ENCODE peak calls at places on chromosomes 3 and 15, in eight cellular contexts. Y, W, P, Q, D, B, F and J are unnamed samples.

GRCh38 chr3:75012791-75013190 is 398.3 kb upstream of the CNTN3 start:
- DNase-seq in Y (no peak), W (no peak), P (no peak), Q (no peak), D (no peak), B (no peak), F (no peak), J (no peak)

GRCh38 chr15:41256103-41256502 is 25.0 kb downstream of the CHP1 start:
- DNase-seq in Y (no peak), W (no peak), P (no peak), Q (no peak), D (no peak), B (no peak), F (no peak), J (no peak)

GRCh38 chr3:71416868-71417267 is 166.7 kb downstream of the FOXP1 start:
- DNase-seq in Y (no peak), W (no peak), P (no peak), Q (peak; percentile 48), D (no peak), B (no peak), F (no peak), J (peak; percentile 28)

GRCh38 chr3:122843604-122844003 is 48.7 kb downstream of the SLC49A4 start:
- DNase-seq in Y (no peak), W (no peak), P (no peak), Q (no peak), D (no peak), B (no peak), F (no peak), J (no peak)

GRCh38 chr15:35293353-35294130 is 208.4 kb upstream of the NANOGP8 start:
- DNase-seq in Y (peak; percentile 42), W (no peak), P (no peak), Q (no peak), D (no peak), B (no peak), F (peak; percentile 71), J (peak; percentile 44)

GRCh38 chr3:11544413-11545181 is 99.1 kb downstream of the VGLL4 start:
- DNase-seq in Y (no peak), W (no peak), P (no peak), Q (peak; percentile 55), D (peak; percentile 48), B (peak; percentile 77), F (no peak), J (no peak)

GRCh38 chr3:184874709-184875644 is 63.0 kb downstream of the VPS8 start:
- DNase-seq in Y (peak; percentile 4), W (no peak), P (no peak), Q (peak; percentile 46), D (no peak), B (no peak), F (no peak), J (no peak)

GRCh38 chr15:30962079-30962478 is 29.3 kb downstream of the MTMR10 start:
- DNase-seq in Y (peak; percentile 75), W (no peak), P (no peak), Q (no peak), D (no peak), B (no peak), F (no peak), J (no peak)

GRCh38 chr3:52144034-52144795 is 10.0 kb downstream of the POC1A start:
- DNase-seq in Y (peak; percentile 53), W (peak; percentile 74), P (peak; percentile 74), Q (peak; percentile 86), D (peak; percentile 88), B (peak; percentile 90), F (no peak), J (peak; percentile 62)

GRCh38 chr3:128425142-128425845 is 41.4 kb downstream of the DNAJB8 start:
- DNase-seq in Y (no peak), W (no peak), P (no peak), Q (no peak), D (no peak), B (no peak), F (no peak), J (no peak)

GRCh38 chr3:48950051-48950450 is 31.4 kb downstream of the ARIH2 start:
- DNase-seq in Y (no peak), W (no peak), P (no peak), Q (no peak), D (no peak), B (no peak), F (no peak), J (no peak)

GRCh38 chr3:193114431-193115340 is 126.3 kb upstream of the PLAAT1 start:
- DNase-seq in Y (no peak), W (no peak), P (no peak), Q (no peak), D (no peak), B (no peak), F (peak; percentile 76), J (no peak)

DNA sequence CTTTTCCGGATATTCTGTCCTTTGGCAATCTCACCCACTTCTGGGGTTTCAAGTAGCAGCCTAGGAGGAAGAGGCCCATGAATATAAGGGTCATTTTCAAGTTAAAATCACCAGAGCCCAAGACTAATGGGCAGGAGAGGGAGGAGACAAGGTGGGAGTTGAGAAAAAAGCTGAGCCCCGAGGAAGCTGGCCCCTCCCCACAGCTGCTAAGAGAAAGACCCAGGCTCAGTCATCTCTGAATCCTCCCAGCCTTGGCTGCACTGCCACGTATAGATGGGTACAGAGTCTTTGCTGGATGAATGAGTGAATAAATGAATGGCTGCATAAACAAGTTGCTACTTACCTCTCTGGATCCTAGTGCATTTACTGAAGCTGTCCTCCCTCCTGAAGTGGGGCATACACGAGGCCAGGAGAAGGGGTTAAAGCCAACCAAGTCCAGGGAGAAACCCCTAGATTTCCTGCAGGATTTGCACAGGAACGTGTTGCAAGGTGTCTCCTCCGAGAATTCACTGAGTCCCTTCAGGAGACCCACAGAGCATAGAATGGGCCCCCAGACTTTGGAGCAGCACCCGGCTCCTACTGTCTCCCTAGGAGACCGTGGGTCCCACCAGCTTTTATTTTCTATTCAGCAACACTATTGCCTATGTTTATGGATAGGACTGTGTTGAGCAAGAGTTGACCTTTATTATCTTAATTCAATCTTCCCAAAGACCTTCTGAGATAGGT is 100.8 kb upstream of the LIPC start:
- DNase-seq in Y (no peak), W (no peak), P (no peak), Q (no peak), D (no peak), B (no peak), F (no peak), J (no peak)
- H3K4me3 ChIP-seq in Y (no peak overlapping the region), W (peak overlapping the region; percentile 49), P (no peak overlapping the region), Q (no peak overlapping the region), D (no peak overlapping the region), B (no peak overlapping the region), F (peak overlapping the region; percentile 52), J (no peak overlapping the region)

GRCh38 chr15:33048255-33048654 is 146.3 kb downstream of the FMN1 start:
- DNase-seq in Y (no peak), W (no peak), P (no peak), Q (peak; percentile 45), D (no peak), B (no peak), F (no peak), J (no peak)

GRCh38 chr15:33047077-33047476 is 147.4 kb downstream of the FMN1 start:
- DNase-seq in Y (no peak), W (no peak), P (no peak), Q (no peak), D (no peak), B (no peak), F (no peak), J (no peak)

GRCh38 chr15:33043636-33044035 is 150.9 kb downstream of the FMN1 start:
- DNase-seq in Y (no peak), W (no peak), P (no peak), Q (no peak), D (no peak), B (no peak), F (no peak), J (no peak)

GRCh38 chr15:33045066-33045810 is 149.3 kb downstream of the FMN1 start:
- DNase-seq in Y (no peak), W (no peak), P (no peak), Q (no peak), D (no peak), B (no peak), F (no peak), J (no peak)

GRCh38 chr15:33044598-33044997 is 149.9 kb downstream of the FMN1 start:
- DNase-seq in Y (no peak), W (no peak), P (no peak), Q (no peak), D (no peak), B (no peak), F (no peak), J (no peak)
- H3K9me3 ChIP-seq in Y (peaks cover 2% of the 10 kb centered on the region), W (no peaks in the 10 kb centered on the region), P (no peaks in the 10 kb centered on the region), Q (peaks cover 18% of the 10 kb centered on the region), D (no peaks in the 10 kb centered on the region), B (peaks cover 4% of the 10 kb centered on the region), F (peaks cover 4% of the 10 kb centered on the region), J (peaks cover 20% of the 10 kb centered on the region)

GRCh38 chr15:77623878-77624524 is 8.7 kb downstream of the LINGO1 start:
- DNase-seq in Y (no peak), W (no peak), P (no peak), Q (no peak), D (no peak), B (no peak), F (no peak), J (no peak)

GRCh38 chr15:77625376-77625775 is 7.3 kb downstream of the LINGO1 start:
- DNase-seq in Y (no peak), W (no peak), P (no peak), Q (no peak), D (no peak), B (no peak), F (no peak), J (no peak)

GRCh38 chr15:77626002-77626401 is 6.7 kb downstream of the LINGO1 start:
- DNase-seq in Y (no peak), W (no peak), P (no peak), Q (no peak), D (no peak), B (no peak), F (no peak), J (no peak)

GRCh38 chr15:77623008-77623877 is 9.5 kb downstream of the LINGO1 start:
- DNase-seq in Y (no peak), W (no peak), P (no peak), Q (no peak), D (no peak), B (no peak), F (no peak), J (no peak)

DNA sequence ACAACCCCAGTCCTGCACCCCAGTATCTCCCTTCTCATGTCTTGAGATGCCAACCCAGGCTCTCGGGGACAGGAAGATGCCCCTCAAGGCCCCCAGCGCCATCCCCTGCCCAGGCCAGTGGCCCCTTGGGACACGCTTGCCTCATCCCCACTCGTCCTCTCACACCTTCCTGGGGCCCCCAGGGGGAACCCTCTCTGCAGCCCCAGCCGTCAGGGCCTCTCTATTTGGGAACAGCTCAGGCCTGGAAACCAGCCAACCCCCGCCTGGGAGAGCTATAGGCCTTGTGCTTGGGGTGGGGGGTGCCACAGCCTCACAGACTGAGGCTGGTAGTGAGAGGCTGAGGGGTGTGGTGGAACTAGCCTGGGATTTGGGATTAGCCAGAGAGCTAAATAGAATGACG is 7.8 kb downstream of the LINGO1 start:
- DNase-seq in Y (no peak), W (no peak), P (no peak), Q (no peak), D (no peak), B (no peak), F (no peak), J (no peak)
- H3K27me3 ChIP-seq in Y (no peaks in the 10 kb centered on the region), W (no peaks in the 10 kb centered on the region), P (no peaks in the 10 kb centered on the region), Q (no peaks in the 10 kb centered on the region), D (no peaks in the 10 kb centered on the region), B (no peaks in the 10 kb centered on the region), F (peaks cover 50% of the 10 kb centered on the region), J (no peaks in the 10 kb centered on the region)

DNA sequence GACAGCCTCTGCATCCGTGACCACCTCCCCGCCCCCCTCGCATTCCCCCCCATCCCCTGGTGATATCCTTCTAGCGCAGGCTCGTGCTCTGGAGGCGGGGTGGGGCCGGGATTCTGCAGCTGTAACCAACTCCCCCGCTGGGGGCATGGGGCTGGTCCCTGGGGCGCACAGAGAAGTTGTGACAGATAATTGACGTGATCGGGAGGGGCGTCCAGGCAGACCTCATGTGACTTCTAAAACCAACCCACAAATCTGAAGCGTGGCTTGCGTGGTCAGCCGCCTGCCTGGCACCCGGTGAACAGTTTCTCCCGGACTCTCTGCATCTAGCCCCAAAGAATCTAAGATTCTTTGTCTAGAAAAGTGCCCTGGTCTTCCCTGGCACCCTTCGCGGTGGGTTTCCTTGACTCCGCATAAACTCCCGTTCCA is 100.6 kb upstream of the IGF1R start:
- DNase-seq in Y (no peak), W (no peak), P (no peak), Q (peak; percentile 44), D (peak; percentile 27), B (no peak), F (no peak), J (peak; percentile 63)
- H3K4me3 ChIP-seq in Y (peak overlapping the region; percentile 41), W (peak overlapping the region; percentile 73), P (peak overlapping the region; percentile 65), Q (peak overlapping the region; percentile 46), D (peak overlapping the region; percentile 49), B (peak overlapping the region; percentile 12), F (no peak overlapping the region), J (peak overlapping the region; percentile 60)